ENCODE peak calls at places on chromosome 22, in eight cellular contexts. I is astrocyte of the cerebellum; F is spleen; P is RCC 7860; A is KG1; G is activated CD4-positive, alpha-beta T cell treated with anti-CD3 and anti-CD28 coated beads, Interleukin-2, amount 50 U/mL, for 48 hours; Z is CD4-positive, alpha-beta T cell; C is NCI-H1694 treated with DMSO at 0.1 percent for 48 hours. Q is an unnamed sample.
A peak's percentile ranks its signal among the peaks of the same experiment; 100 is the strongest.

GRCh38 chr22:38967451-38968450 is 10.3 kb downstream of the APOBEC3A start:
- DNase-seq in P (no peak), A (no peak), C (no peak), Z (no peak), G (no peak), I (no peak), F (peak; percentile 90), Q (no peak)

GRCh38 chr22:21445437-21446127 is 21.6 kb upstream of the TMEM191C start:
- DNase-seq in F (no peak), Z (no peak), C (no peak), A (no peak), I (no peak), P (no peak), G (no peak), Q (no peak)

GRCh38 chr22:44815099-44816070 is 63.0 kb downstream of the ARHGAP8 start:
- DNase-seq in G (no peak), Z (no peak), C (no peak), A (no peak), P (no peak), F (peak; percentile 47), I (no peak), Q (no peak)

GRCh38 chr22:27752771-27753170 is 48.8 kb downstream of the MN1 start:
- DNase-seq in G (no peak), A (no peak), I (no peak), F (peak; percentile 69), P (peak; percentile 52), Z (no peak), C (no peak), Q (no peak)

GRCh38 chr22:46770726-46771125 is 8.3 kb downstream of the TBC1D22A start:
- DNase-seq in I (no peak), P (no peak), F (peak; percentile 86), Z (no peak), C (no peak), G (no peak), A (no peak), Q (no peak)

GRCh38 chr22:24585927-24586546 is 6.8 kb downstream of the LRRC75B start:
- DNase-seq in F (peak; percentile 52), I (no peak), P (no peak), G (no peak), Z (no peak), A (no peak), C (no peak), Q (no peak)

GRCh38 chr22:34070051-34070450 is 149.8 kb upstream of the LARGE1 start:
- DNase-seq in C (no peak), F (no peak), I (no peak), G (no peak), Z (no peak), P (no peak), A (no peak), Q (no peak)

GRCh38 chr22:26323013-26323412 is 106.0 kb upstream of the ASPHD2 start:
- DNase-seq in P (no peak), A (no peak), C (no peak), G (no peak), Z (no peak), I (no peak), F (no peak), Q (no peak)

GRCh38 chr22:31577711-31578110 is 81.4 kb downstream of the SFI1 start:
- DNase-seq in I (no peak), C (peak; percentile 43), F (no peak), G (no peak), P (no peak), Z (no peak), A (no peak), Q (no peak)

GRCh38 chr22:28883917-28884753 is 763 bp downstream of the ZNRF3 start:
- DNase-seq in Z (no peak), P (no peak), C (no peak), G (peak; percentile 20), A (no peak), F (peak; percentile 90), I (no peak), Q (peak; percentile 35)

GRCh38 chr22:31086703-31087330 is 5.7 kb downstream of the SMTN start:
- DNase-seq in F (no peak), A (no peak), P (no peak), Z (no peak), G (no peak), I (no peak), C (no peak), Q (no peak)

GRCh38 chr22:39144101-39144815 is 8.2 kb downstream of the CBX7 start:
- DNase-seq in A (no peak), C (no peak), I (no peak), F (peak; percentile 90), P (peak; percentile 17), G (peak; percentile 56), Z (no peak), Q (peak; percentile 59)

GRCh38 chr22:36510966-36511881 is 4.4 kb upstream of the FOXRED2 start:
- DNase-seq in I (peak; percentile 28), Z (peak; percentile 10), A (no peak), C (peak; percentile 4), G (peak; percentile 21), P (peak; percentile 30), F (no peak), Q (peak; percentile 53)

Q was measured in EL.